ENCODE peak calls at places on chromosome 18, in nine cellular contexts. One of them, this sample, is unnamed.

GRCh38 chr18:77151791-77152517 is 19.4 kb upstream of the MBP start:
- DNase-seq in left ventricle myocardium inferior: no peak
- DNase-seq in lung: no peak
- DNase-seq in breast epithelium: no peak
- DNase-seq in tibial artery: no peak
- DNase-seq in body of pancreas: no peak
- DNase-seq in heart right ventricle: no peak
- DNase-seq in colonic mucosa: no peak
- DNase-seq in hepatocyte: no peak
- DNase-seq in this sample: no peak

GRCh38 chr18:11886629-11887028 is 21.5 kb downstream of the MPPE1 start:
- DNase-seq in left ventricle myocardium inferior: no peak
- DNase-seq in lung: no peak
- DNase-seq in breast epithelium: no peak
- DNase-seq in tibial artery: no peak
- DNase-seq in body of pancreas: no peak
- DNase-seq in heart right ventricle: no peak
- DNase-seq in colonic mucosa: no peak
- DNase-seq in hepatocyte: no peak
- DNase-seq in this sample: no peak

GRCh38 chr18:39872566-39872965 is 2082.5 kb upstream of the PIK3C3 start:
- DNase-seq in left ventricle myocardium inferior: no peak
- DNase-seq in lung: no peak
- DNase-seq in breast epithelium: no peak
- DNase-seq in tibial artery: no peak
- DNase-seq in body of pancreas: no peak
- DNase-seq in heart right ventricle: no peak
- DNase-seq in colonic mucosa: no peak
- DNase-seq in hepatocyte: no peak
- DNase-seq in this sample: no peak

GRCh38 chr18:78637442-78638402 is 341.9 kb upstream of the SALL3 start:
- DNase-seq in left ventricle myocardium inferior: no peak
- DNase-seq in lung: no peak
- DNase-seq in breast epithelium: no peak
- DNase-seq in tibial artery: no peak
- DNase-seq in body of pancreas: no peak
- DNase-seq in heart right ventricle: no peak
- DNase-seq in colonic mucosa: no peak
- DNase-seq in hepatocyte: no peak
- DNase-seq in this sample: no peak

GRCh38 chr18:6629635-6630140 is 99.8 kb upstream of the ARHGAP28 start:
- DNase-seq in left ventricle myocardium inferior: no peak
- DNase-seq in lung: no peak
- DNase-seq in breast epithelium: no peak
- DNase-seq in tibial artery: no peak
- DNase-seq in body of pancreas: no peak
- DNase-seq in heart right ventricle: no peak
- DNase-seq in colonic mucosa: no peak
- DNase-seq in hepatocyte: no peak
- DNase-seq in this sample: no peak

GRCh38 chr18:22470141-22470510 is 52.4 kb upstream of the CTAGE1 start:
- DNase-seq in left ventricle myocardium inferior: no peak
- DNase-seq in lung: no peak
- DNase-seq in breast epithelium: no peak
- DNase-seq in tibial artery: no peak
- DNase-seq in body of pancreas: no peak
- DNase-seq in heart right ventricle: no peak
- DNase-seq in colonic mucosa: no peak
- DNase-seq in hepatocyte: no peak
- DNase-seq in this sample: no peak

GRCh38 chr18:46427216-46427995 is 229.6 kb downstream of the LOXHD1 start:
- DNase-seq in left ventricle myocardium inferior: no peak
- DNase-seq in lung: no peak
- DNase-seq in breast epithelium: no peak
- DNase-seq in tibial artery: no peak
- DNase-seq in body of pancreas: no peak
- DNase-seq in heart right ventricle: no peak
- DNase-seq in colonic mucosa: no peak
- DNase-seq in hepatocyte: no peak
- DNase-seq in this sample: no peak

GRCh38 chr18:11108956-11109355 is 40.4 kb downstream of the PIEZO2 start:
- DNase-seq in left ventricle myocardium inferior: no peak
- DNase-seq in lung: no peak
- DNase-seq in breast epithelium: no peak
- DNase-seq in tibial artery: no peak
- DNase-seq in body of pancreas: no peak
- DNase-seq in heart right ventricle: no peak
- DNase-seq in colonic mucosa: no peak
- DNase-seq in hepatocyte: no peak
- DNase-seq in this sample: no peak

GRCh38 chr18:35641467-35641866 is 59.9 kb downstream of the GALNT1 start:
- DNase-seq in left ventricle myocardium inferior: no peak
- DNase-seq in lung: no peak
- DNase-seq in breast epithelium: no peak
- DNase-seq in tibial artery: no peak
- DNase-seq in body of pancreas: no peak
- DNase-seq in heart right ventricle: no peak
- DNase-seq in colonic mucosa: no peak
- DNase-seq in hepatocyte: no peak
- DNase-seq in this sample: no peak

GRCh38 chr18:78246041-78246440 is 733.6 kb upstream of the SALL3 start:
- DNase-seq in left ventricle myocardium inferior: no peak
- DNase-seq in lung: no peak
- DNase-seq in breast epithelium: no peak
- DNase-seq in tibial artery: no peak
- DNase-seq in body of pancreas: no peak
- DNase-seq in heart right ventricle: no peak
- DNase-seq in colonic mucosa: no peak
- DNase-seq in hepatocyte: no peak
- DNase-seq in this sample: no peak

GRCh38 chr18:35027206-35027605 is 14.0 kb upstream of the MAPRE2 start:
- DNase-seq in left ventricle myocardium inferior: no peak
- DNase-seq in lung: no peak
- DNase-seq in breast epithelium: no peak
- DNase-seq in tibial artery: no peak
- DNase-seq in body of pancreas: no peak
- DNase-seq in heart right ventricle: no peak
- DNase-seq in colonic mucosa: no peak
- DNase-seq in hepatocyte: no peak
- DNase-seq in this sample: no peak

GRCh38 chr18:74994502-74995403 is 214.2 kb downstream of the PTGR3 start:
- DNase-seq in left ventricle myocardium inferior: no peak
- DNase-seq in lung: no peak
- DNase-seq in breast epithelium: no peak
- DNase-seq in tibial artery: peak; percentile 36
- DNase-seq in body of pancreas: no peak
- DNase-seq in heart right ventricle: no peak
- DNase-seq in colonic mucosa: no peak
- DNase-seq in hepatocyte: no peak
- DNase-seq in this sample: no peak

GRCh38 chr18:9958861-9959399 is 45.1 kb downstream of the VAPA start:
- DNase-seq in left ventricle myocardium inferior: no peak
- DNase-seq in lung: no peak
- DNase-seq in breast epithelium: no peak
- DNase-seq in tibial artery: no peak
- DNase-seq in body of pancreas: no peak
- DNase-seq in heart right ventricle: no peak
- DNase-seq in colonic mucosa: no peak
- DNase-seq in hepatocyte: no peak
- DNase-seq in this sample: no peak

GRCh38 chr18:3661121-3661520 is 211.1 kb downstream of the TGIF1 start:
- DNase-seq in left ventricle myocardium inferior: no peak
- DNase-seq in lung: no peak
- DNase-seq in breast epithelium: no peak
- DNase-seq in tibial artery: peak; percentile 41
- DNase-seq in body of pancreas: peak; percentile 59
- DNase-seq in heart right ventricle: peak; percentile 9
- DNase-seq in colonic mucosa: no peak
- DNase-seq in hepatocyte: no peak
- DNase-seq in this sample: peak; percentile 22

GRCh38 chr18:58045265-58046086 is 1.4 kb downstream of the NEDD4L start:
- DNase-seq in left ventricle myocardium inferior: no peak
- DNase-seq in lung: peak; percentile 82
- DNase-seq in breast epithelium: peak; percentile 67
- DNase-seq in tibial artery: peak; percentile 28
- DNase-seq in body of pancreas: peak; percentile 88
- DNase-seq in heart right ventricle: peak; percentile 8
- DNase-seq in colonic mucosa: peak; percentile 83
- DNase-seq in hepatocyte: peak; percentile 84
- DNase-seq in this sample: peak; percentile 13

GRCh38 chr18:41761329-41762028 is 193.6 kb upstream of the PIK3C3 start:
- DNase-seq in left ventricle myocardium inferior: no peak
- DNase-seq in lung: no peak
- DNase-seq in breast epithelium: no peak
- DNase-seq in tibial artery: no peak
- DNase-seq in body of pancreas: no peak
- DNase-seq in heart right ventricle: no peak
- DNase-seq in colonic mucosa: no peak
- DNase-seq in hepatocyte: peak; percentile 37
- DNase-seq in this sample: no peak

DNA sequence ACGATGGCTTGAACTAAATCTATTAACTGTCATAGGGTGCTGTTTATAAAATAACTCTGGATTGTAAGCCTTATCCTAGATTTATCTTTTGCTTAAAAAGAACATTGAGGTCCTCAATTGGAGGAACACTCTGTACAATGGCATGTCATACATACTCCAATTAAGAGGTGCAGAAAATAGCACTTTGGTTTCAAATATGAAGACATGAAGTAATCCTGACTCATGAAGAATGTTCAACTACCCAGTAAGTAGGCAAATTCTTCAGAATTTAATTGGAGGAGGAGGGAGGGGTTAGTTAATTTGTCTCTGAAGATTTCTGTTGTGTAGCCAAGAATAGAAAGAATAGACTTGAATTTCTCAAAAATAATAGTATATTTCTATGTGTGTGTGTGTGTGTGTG is 36.1 kb downstream of the DCC start:
- DNase-seq in left ventricle myocardium inferior: no peak
- DNase-seq in lung: no peak
- DNase-seq in breast epithelium: no peak
- DNase-seq in tibial artery: no peak
- DNase-seq in body of pancreas: no peak
- DNase-seq in heart right ventricle: no peak
- DNase-seq in colonic mucosa: no peak
- DNase-seq in hepatocyte: no peak
- DNase-seq in this sample: no peak
- H3K4me3 ChIP-seq in left ventricle myocardium inferior: no peak overlapping the region
- H3K4me3 ChIP-seq in lung: no peak overlapping the region
- H3K4me3 ChIP-seq in breast epithelium: no peak overlapping the region
- H3K4me3 ChIP-seq in tibial artery: no peak overlapping the region
- H3K4me3 ChIP-seq in body of pancreas: no peak overlapping the region
- H3K4me3 ChIP-seq in heart right ventricle: no peak overlapping the region
- H3K4me3 ChIP-seq in colonic mucosa: no peak overlapping the region
- H3K4me3 ChIP-seq in hepatocyte: no peak overlapping the region
- H3K4me3 ChIP-seq in this sample: no peak overlapping the region

GRCh38 chr18:55252053-55252675 is 292.9 kb upstream of the CCDC68 start:
- DNase-seq in left ventricle myocardium inferior: no peak
- DNase-seq in lung: no peak
- DNase-seq in breast epithelium: no peak
- DNase-seq in tibial artery: no peak
- DNase-seq in body of pancreas: no peak
- DNase-seq in heart right ventricle: no peak
- DNase-seq in colonic mucosa: no peak
- DNase-seq in hepatocyte: no peak
- DNase-seq in this sample: no peak

GRCh38 chr18:55250729-55251128 is 291.5 kb upstream of the CCDC68 start:
- DNase-seq in left ventricle myocardium inferior: no peak
- DNase-seq in lung: no peak
- DNase-seq in breast epithelium: no peak
- DNase-seq in tibial artery: no peak
- DNase-seq in body of pancreas: no peak
- DNase-seq in heart right ventricle: no peak
- DNase-seq in colonic mucosa: no peak
- DNase-seq in hepatocyte: no peak
- DNase-seq in this sample: no peak

GRCh38 chr18:55253814-55254213 is 294.6 kb upstream of the CCDC68 start:
- DNase-seq in left ventricle myocardium inferior: no peak
- DNase-seq in lung: no peak
- DNase-seq in breast epithelium: no peak
- DNase-seq in tibial artery: no peak
- DNase-seq in body of pancreas: no peak
- DNase-seq in heart right ventricle: no peak
- DNase-seq in colonic mucosa: no peak
- DNase-seq in hepatocyte: no peak
- DNase-seq in this sample: no peak

GRCh38 chr18:55251186-55251995 is 292.1 kb upstream of the CCDC68 start:
- DNase-seq in left ventricle myocardium inferior: no peak
- DNase-seq in lung: no peak
- DNase-seq in breast epithelium: no peak
- DNase-seq in tibial artery: no peak
- DNase-seq in body of pancreas: no peak
- DNase-seq in heart right ventricle: no peak
- DNase-seq in colonic mucosa: peak; percentile 23
- DNase-seq in hepatocyte: no peak
- DNase-seq in this sample: peak; percentile 36

GRCh38 chr18:55252946-55253345 is 293.7 kb upstream of the CCDC68 start:
- DNase-seq in left ventricle myocardium inferior: no peak
- DNase-seq in lung: no peak
- DNase-seq in breast epithelium: no peak
- DNase-seq in tibial artery: no peak
- DNase-seq in body of pancreas: no peak
- DNase-seq in heart right ventricle: no peak
- DNase-seq in colonic mucosa: no peak
- DNase-seq in hepatocyte: no peak
- DNase-seq in this sample: no peak
- H3K27ac ChIP-seq in left ventricle myocardium inferior: peak overlapping the region; percentile 77
- H3K27ac ChIP-seq in lung: peak overlapping the region; percentile 33
- H3K27ac ChIP-seq in breast epithelium: peak overlapping the region; percentile 46
- H3K27ac ChIP-seq in tibial artery: peak overlapping the region; percentile 42
- H3K27ac ChIP-seq in body of pancreas: no peak overlapping the region
- H3K27ac ChIP-seq in heart right ventricle: peak overlapping the region; percentile 60
- H3K27ac ChIP-seq in colonic mucosa: no peak overlapping the region
- H3K27ac ChIP-seq in hepatocyte: peak overlapping the region; percentile 76
- H3K27ac ChIP-seq in this sample: peak overlapping the region; percentile 61

DNA sequence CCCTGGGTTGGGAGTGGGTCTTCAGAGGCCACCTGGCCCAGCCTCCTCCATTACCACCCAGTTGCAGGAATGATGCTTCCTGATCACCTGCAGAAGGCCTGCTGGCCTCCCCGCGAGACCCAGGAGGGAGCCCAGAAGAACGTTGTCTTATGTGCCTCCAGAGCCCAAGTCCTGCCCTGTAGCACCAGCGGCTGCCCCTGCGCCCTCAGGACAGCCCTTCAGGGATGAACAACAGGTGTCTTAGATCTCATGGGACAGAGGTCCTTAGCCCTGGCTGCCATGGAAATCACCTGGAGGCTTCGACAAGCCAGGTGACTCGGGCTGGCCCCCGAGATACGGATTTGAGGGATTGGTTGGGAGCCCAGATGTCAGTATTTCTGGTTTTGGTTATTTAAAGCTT is 278.8 kb downstream of the CELF4 start:
- DNase-seq in left ventricle myocardium inferior: no peak
- DNase-seq in lung: no peak
- DNase-seq in breast epithelium: no peak
- DNase-seq in tibial artery: no peak
- DNase-seq in body of pancreas: no peak
- DNase-seq in heart right ventricle: no peak
- DNase-seq in colonic mucosa: no peak
- DNase-seq in hepatocyte: no peak
- DNase-seq in this sample: no peak
- TF ChIP-seq CTCF in left ventricle myocardium inferior: no peak
- TF ChIP-seq CTCF in lung: no peak
- TF ChIP-seq CTCF in breast epithelium: no peak
- TF ChIP-seq CTCF in tibial artery: no peak
- TF ChIP-seq CTCF in body of pancreas: no peak
- TF ChIP-seq CTCF in heart right ventricle: no peak
- TF ChIP-seq CTCF in colonic mucosa: no peak
- TF ChIP-seq CTCF in hepatocyte: no peak
- TF ChIP-seq CTCF in this sample: no peak

GRCh38 chr18:650428-650858 is 7.0 kb upstream of the TYMS start:
- DNase-seq in left ventricle myocardium inferior: no peak
- DNase-seq in lung: no peak
- DNase-seq in breast epithelium: no peak
- DNase-seq in tibial artery: no peak
- DNase-seq in body of pancreas: no peak
- DNase-seq in heart right ventricle: no peak
- DNase-seq in colonic mucosa: no peak
- DNase-seq in hepatocyte: no peak
- DNase-seq in this sample: no peak
- H3K4me3 ChIP-seq in left ventricle myocardium inferior: no peak overlapping the region
- H3K4me3 ChIP-seq in lung: no peak overlapping the region
- H3K4me3 ChIP-seq in breast epithelium: no peak overlapping the region
- H3K4me3 ChIP-seq in tibial artery: no peak overlapping the region
- H3K4me3 ChIP-seq in body of pancreas: no peak overlapping the region
- H3K4me3 ChIP-seq in heart right ventricle: no peak overlapping the region
- H3K4me3 ChIP-seq in colonic mucosa: no peak overlapping the region
- H3K4me3 ChIP-seq in hepatocyte: no peak overlapping the region
- H3K4me3 ChIP-seq in this sample: no peak overlapping the region

This sample was measured in heart left ventricle.